ENCODE peak calls at places on chromosomes 5 and 9, in six cellular contexts. E is iris pigment epithelial cell; J is NCI-H2029 treated with DMSO at 0.1 percent for 48 hours; S is stimulated activated CD8-positive, alpha-beta memory T cell treated with anti-CD3 and anti-CD28 coated beads, Interleukin-15, amount 100 ng/mL, for 4 hours; A is GM04504; C is NCI-H2081 treated with DMSO at 0.1 percent for 48 hours. Y is an unnamed sample.
A peak's percentile ranks its signal among the peaks of the same experiment; 100 is the strongest.

GRCh38 chr5:143760137-143760505 is 51.8 kb upstream of the HMHB1 start:
- DNase-seq in J (no peak), A (no peak), S (no peak), E (no peak), C (no peak), Y (no peak)

GRCh38 chr5:114387433-114387832 is 25.6 kb downstream of the KCNN2 start:
- DNase-seq in A (no peak), J (no peak), E (peak; percentile 22), S (no peak), C (no peak), Y (no peak)

GRCh38 chr5:125390316-125390715 is 643.9 kb upstream of the ZNF608 start:
- DNase-seq in J (no peak), A (no peak), C (no peak), E (no peak), S (no peak), Y (no peak)

GRCh38 chr5:148988328-148988727 is 74.5 kb downstream of the SH3TC2 start:
- DNase-seq in J (no peak), E (no peak), C (no peak), A (no peak), S (no peak), Y (no peak)

GRCh38 chr5:177966009-177966838 is 29.8 kb downstream of the PROP1 start:
- DNase-seq in J (no peak), S (peak; percentile 2), C (no peak), E (no peak), A (no peak), Y (no peak)

GRCh38 chr5:72353046-72353445 is 32.9 kb downstream of the PTCD2 start:
- DNase-seq in S (no peak), C (no peak), A (peak; percentile 22), J (no peak), E (peak; percentile 59), Y (no peak)

GRCh38 chr5:8829322-8830029 is 716.4 kb downstream of the SEMA5A start:
- DNase-seq in C (no peak), S (no peak), J (no peak), E (peak; percentile 100), A (peak; percentile 90), Y (peak; percentile 100)

GRCh38 chr9:88803551-88804288 is 187.5 kb upstream of the S1PR3 start:
- DNase-seq in A (no peak), C (no peak), E (peak; percentile 24), J (no peak), S (no peak), Y (no peak)

GRCh38 chr9:3181049-3181953 is 337.4 kb upstream of the PUM3 start:
- DNase-seq in J (peak; percentile 6), A (no peak), E (peak; percentile 28), C (peak; percentile 28), S (no peak), Y (no peak)

GRCh38 chr5:137575211-137575610 is 76.1 kb upstream of the SPOCK1 start:
- DNase-seq in A (no peak), J (no peak), C (no peak), S (no peak), E (no peak), Y (no peak)

GRCh38 chr9:119164716-119165115 is 204.5 kb downstream of the BRINP1 start:
- DNase-seq in A (no peak), E (no peak), J (peak; percentile 53), S (no peak), C (peak; percentile 23), Y (no peak)

GRCh38 chr5:148909001-148909400 is 82.6 kb downstream of the ADRB2 start:
- DNase-seq in E (peak; percentile 67), S (no peak), A (peak; percentile 27), J (no peak), C (no peak), Y (no peak)

GRCh38 chr9:73647560-73647959 is 495.9 kb downstream of the ANXA1 start:
- DNase-seq in J (no peak), S (no peak), E (no peak), C (no peak), A (no peak), Y (no peak)

GRCh38 chr5:16894236-16895057 is 41.6 kb downstream of the MYO10 start:
- DNase-seq in E (peak; percentile 97), S (no peak), A (peak; percentile 86), J (peak; percentile 44), C (no peak), Y (no peak)

GRCh38 chr9:114588671-114589526 is 1.3 kb downstream of the ATP6V1G1 start:
- DNase-seq in S (no peak), J (no peak), C (no peak), A (no peak), E (peak; percentile 53), Y (no peak)

GRCh38 chr9:37943329-37944265 is 39.7 kb upstream of the SLC25A51 start:
- DNase-seq in S (no peak), J (no peak), E (peak; percentile 91), C (no peak), A (peak; percentile 85), Y (peak; percentile 86)

GRCh38 chr9:125522328-125522725 is 184.7 kb downstream of the MAPKAP1 start:
- DNase-seq in J (no peak), E (peak; percentile 85), C (no peak), A (peak; percentile 37), S (no peak), Y (peak; percentile 60)

GRCh38 chr5:173745123-173745522 is 128.7 kb upstream of the BOD1 start:
- DNase-seq in C (no peak), J (no peak), S (no peak), A (no peak), E (no peak), Y (no peak)

GRCh38 chr5:88732181-88732633 is 150.8 kb downstream of the MEF2C start:
- DNase-seq in A (peak; percentile 25), C (no peak), S (no peak), J (no peak), E (peak; percentile 36), Y (no peak)

GRCh38 chr5:156647034-156647451 is 203.1 kb upstream of the PPP1R2B start:
- DNase-seq in A (no peak), C (no peak), E (no peak), S (no peak), J (no peak), Y (no peak)

GRCh38 chr9:33455952-33456351 is 8.6 kb upstream of the AQP3 start:
- DNase-seq in S (no peak), A (no peak), J (no peak), E (no peak), C (no peak), Y (no peak)